ENCODE peak calls at places on chromosomes 6 and 20, in ten cellular contexts. One of them, this sample, is unnamed.

GRCh38 chr20:50100552-50100951 is 12.4 kb downstream of the UBE2V1 start:
- DNase-seq in hepatocyte: no peak
- DNase-seq in SK-N-SH: no peak
- DNase-seq in PC-3: no peak
- DNase-seq in B cell: no peak
- DNase-seq in epithelial cell of esophagus: no peak
- DNase-seq in GM13977: no peak
- DNase-seq in AG04450: no peak
- DNase-seq in natural killer cell: no peak
- DNase-seq in BJ: no peak
- DNase-seq in this sample: no peak

GRCh38 chr6:56904068-56904467 is 50.8 kb upstream of the BEND6 start:
- DNase-seq in hepatocyte: no peak
- DNase-seq in SK-N-SH: no peak
- DNase-seq in PC-3: peak
- DNase-seq in B cell: no peak
- DNase-seq in epithelial cell of esophagus: peak
- DNase-seq in GM13977: no peak
- DNase-seq in AG04450: no peak
- DNase-seq in natural killer cell: no peak
- DNase-seq in BJ: no peak
- DNase-seq in this sample: no peak

GRCh38 chr20:4141616-4142240 is 126.4 kb upstream of the RNF24 start:
- DNase-seq in hepatocyte: no peak
- DNase-seq in SK-N-SH: no peak
- DNase-seq in PC-3: no peak
- DNase-seq in B cell: no peak
- DNase-seq in epithelial cell of esophagus: no peak
- DNase-seq in GM13977: no peak
- DNase-seq in AG04450: no peak
- DNase-seq in natural killer cell: no peak
- DNase-seq in BJ: no peak
- DNase-seq in this sample: no peak

GRCh38 chr6:111230351-111231077 is 143.2 kb downstream of the SLC16A10 start:
- DNase-seq in hepatocyte: no peak
- DNase-seq in SK-N-SH: no peak
- DNase-seq in PC-3: no peak
- DNase-seq in B cell: no peak
- DNase-seq in epithelial cell of esophagus: peak
- DNase-seq in GM13977: no peak
- DNase-seq in AG04450: no peak
- DNase-seq in natural killer cell: no peak
- DNase-seq in BJ: peak
- DNase-seq in this sample: no peak

GRCh38 chr6:166499350-166500163 is 86.9 kb downstream of the RAMACL start:
- DNase-seq in hepatocyte: no peak
- DNase-seq in SK-N-SH: no peak
- DNase-seq in PC-3: no peak
- DNase-seq in B cell: no peak
- DNase-seq in epithelial cell of esophagus: no peak
- DNase-seq in GM13977: no peak
- DNase-seq in AG04450: no peak
- DNase-seq in natural killer cell: no peak
- DNase-seq in BJ: no peak
- DNase-seq in this sample: no peak

GRCh38 chr20:59560588-59561227 is 43.6 kb upstream of the PHACTR3 start:
- DNase-seq in hepatocyte: peak
- DNase-seq in SK-N-SH: peak
- DNase-seq in PC-3: peak
- DNase-seq in B cell: no peak
- DNase-seq in epithelial cell of esophagus: no peak
- DNase-seq in GM13977: peak
- DNase-seq in AG04450: no peak
- DNase-seq in natural killer cell: no peak
- DNase-seq in BJ: no peak
- DNase-seq in this sample: no peak

GRCh38 chr20:63829598-63829942 is 1.5 kb downstream of the ZBTB46 start:
- DNase-seq in hepatocyte: no peak
- DNase-seq in SK-N-SH: no peak
- DNase-seq in PC-3: no peak
- DNase-seq in B cell: no peak
- DNase-seq in epithelial cell of esophagus: no peak
- DNase-seq in GM13977: peak
- DNase-seq in AG04450: no peak
- DNase-seq in natural killer cell: no peak
- DNase-seq in BJ: no peak
- DNase-seq in this sample: no peak

GRCh38 chr6:157535354-157536217 is 154.6 kb downstream of the ZDHHC14 start:
- DNase-seq in hepatocyte: peak
- DNase-seq in SK-N-SH: no peak
- DNase-seq in PC-3: peak
- DNase-seq in B cell: no peak
- DNase-seq in epithelial cell of esophagus: peak
- DNase-seq in GM13977: peak
- DNase-seq in AG04450: no peak
- DNase-seq in natural killer cell: no peak
- DNase-seq in BJ: peak
- DNase-seq in this sample: no peak

GRCh38 chr20:62977613-62978558 is 25.4 kb downstream of the SLC17A9 start:
- DNase-seq in hepatocyte: no peak
- DNase-seq in SK-N-SH: peak
- DNase-seq in PC-3: peak
- DNase-seq in B cell: peak
- DNase-seq in epithelial cell of esophagus: no peak
- DNase-seq in GM13977: peak
- DNase-seq in AG04450: no peak
- DNase-seq in natural killer cell: peak
- DNase-seq in BJ: no peak
- DNase-seq in this sample: no peak

GRCh38 chr6:108622601-108623335 is 62.1 kb downstream of the FOXO3 start:
- DNase-seq in hepatocyte: peak
- DNase-seq in SK-N-SH: peak
- DNase-seq in PC-3: no peak
- DNase-seq in B cell: no peak
- DNase-seq in epithelial cell of esophagus: peak
- DNase-seq in GM13977: no peak
- DNase-seq in AG04450: peak
- DNase-seq in natural killer cell: no peak
- DNase-seq in BJ: peak
- DNase-seq in this sample: no peak

GRCh38 chr6:168715643-168716481 is 274.9 kb downstream of the SMOC2 start:
- DNase-seq in hepatocyte: no peak
- DNase-seq in SK-N-SH: no peak
- DNase-seq in PC-3: no peak
- DNase-seq in B cell: no peak
- DNase-seq in epithelial cell of esophagus: no peak
- DNase-seq in GM13977: no peak
- DNase-seq in AG04450: no peak
- DNase-seq in natural killer cell: no peak
- DNase-seq in BJ: no peak
- DNase-seq in this sample: no peak

GRCh38 chr6:10510592-10511367 is 10.4 kb upstream of the GCNT2 start:
- DNase-seq in hepatocyte: peak
- DNase-seq in SK-N-SH: peak
- DNase-seq in PC-3: peak
- DNase-seq in B cell: peak
- DNase-seq in epithelial cell of esophagus: peak
- DNase-seq in GM13977: peak
- DNase-seq in AG04450: no peak
- DNase-seq in natural killer cell: no peak
- DNase-seq in BJ: no peak
- DNase-seq in this sample: no peak

GRCh38 chr6:131213501-131213990 is 78.3 kb downstream of the AKAP7 start:
- DNase-seq in hepatocyte: no peak
- DNase-seq in SK-N-SH: no peak
- DNase-seq in PC-3: no peak
- DNase-seq in B cell: no peak
- DNase-seq in epithelial cell of esophagus: no peak
- DNase-seq in GM13977: no peak
- DNase-seq in AG04450: peak
- DNase-seq in natural killer cell: no peak
- DNase-seq in BJ: no peak
- DNase-seq in this sample: no peak

DNA sequence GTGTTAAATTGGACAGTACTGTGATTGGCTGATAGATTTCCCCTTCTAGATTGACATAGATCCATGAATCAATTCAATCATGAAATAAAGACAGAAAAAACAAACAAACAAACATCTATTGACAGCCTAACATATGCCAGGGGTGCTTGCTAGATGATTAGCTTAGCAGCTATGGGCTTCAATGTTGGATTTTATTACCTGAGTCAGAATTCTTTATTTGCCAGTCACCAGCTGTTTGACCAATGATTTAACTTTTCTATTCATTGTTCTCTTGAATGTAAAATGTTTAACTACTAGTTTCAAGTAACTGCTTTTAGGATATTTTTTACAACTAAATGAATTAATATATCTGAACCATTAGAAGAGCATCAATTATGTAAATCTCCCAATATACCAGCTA is 901.3 kb upstream of the CITED2 start:
- DNase-seq in hepatocyte: no peak
- DNase-seq in SK-N-SH: no peak
- DNase-seq in PC-3: peak
- DNase-seq in B cell: no peak
- DNase-seq in epithelial cell of esophagus: peak
- DNase-seq in GM13977: no peak
- DNase-seq in AG04450: no peak
- DNase-seq in natural killer cell: no peak
- DNase-seq in BJ: no peak
- DNase-seq in this sample: no peak
- TF ChIP-seq CTCF in hepatocyte: no peak
- TF ChIP-seq CTCF in SK-N-SH: no peak
- TF ChIP-seq CTCF in PC-3: no peak
- TF ChIP-seq CTCF in B cell: no peak
- TF ChIP-seq CTCF in epithelial cell of esophagus: no peak
- TF ChIP-seq CTCF in GM13977: no peak
- TF ChIP-seq CTCF in AG04450: no peak
- TF ChIP-seq CTCF in natural killer cell: no peak
- TF ChIP-seq CTCF in BJ: no peak
- TF ChIP-seq CTCF in this sample: no peak

GRCh38 chr6:33410050-33410710 is 634 bp upstream of the PHF1 start:
- DNase-seq in hepatocyte: peak
- DNase-seq in SK-N-SH: peak
- DNase-seq in PC-3: peak
- DNase-seq in B cell: peak
- DNase-seq in epithelial cell of esophagus: peak
- DNase-seq in GM13977: peak
- DNase-seq in AG04450: peak
- DNase-seq in natural killer cell: peak
- DNase-seq in BJ: peak
- DNase-seq in this sample: peak

GRCh38 chr6:33406161-33406560 is 4.7 kb upstream of the PHF1 start:
- DNase-seq in hepatocyte: no peak
- DNase-seq in SK-N-SH: no peak
- DNase-seq in PC-3: no peak
- DNase-seq in B cell: no peak
- DNase-seq in epithelial cell of esophagus: no peak
- DNase-seq in GM13977: no peak
- DNase-seq in AG04450: no peak
- DNase-seq in natural killer cell: no peak
- DNase-seq in BJ: no peak
- DNase-seq in this sample: no peak

GRCh38 chr6:33404884-33405283 is 5.9 kb upstream of the PHF1 start:
- DNase-seq in hepatocyte: no peak
- DNase-seq in SK-N-SH: no peak
- DNase-seq in PC-3: no peak
- DNase-seq in B cell: no peak
- DNase-seq in epithelial cell of esophagus: no peak
- DNase-seq in GM13977: no peak
- DNase-seq in AG04450: no peak
- DNase-seq in natural killer cell: no peak
- DNase-seq in BJ: no peak
- DNase-seq in this sample: no peak

GRCh38 chr6:33405541-33405940 is 5.3 kb upstream of the PHF1 start:
- DNase-seq in hepatocyte: no peak
- DNase-seq in SK-N-SH: no peak
- DNase-seq in PC-3: no peak
- DNase-seq in B cell: no peak
- DNase-seq in epithelial cell of esophagus: no peak
- DNase-seq in GM13977: no peak
- DNase-seq in AG04450: no peak
- DNase-seq in natural killer cell: no peak
- DNase-seq in BJ: no peak
- DNase-seq in this sample: no peak

GRCh38 chr6:33407132-33407718 is 3.6 kb upstream of the PHF1 start:
- DNase-seq in hepatocyte: no peak
- DNase-seq in SK-N-SH: no peak
- DNase-seq in PC-3: peak
- DNase-seq in B cell: no peak
- DNase-seq in epithelial cell of esophagus: peak
- DNase-seq in GM13977: no peak
- DNase-seq in AG04450: no peak
- DNase-seq in natural killer cell: no peak
- DNase-seq in BJ: no peak
- DNase-seq in this sample: no peak
- TF ChIP-seq CTCF in hepatocyte: peak
- TF ChIP-seq CTCF in SK-N-SH: peak
- TF ChIP-seq CTCF in PC-3: peak
- TF ChIP-seq CTCF in B cell: no peak
- TF ChIP-seq CTCF in epithelial cell of esophagus: peak
- TF ChIP-seq CTCF in GM13977: peak
- TF ChIP-seq CTCF in AG04450: peak
- TF ChIP-seq CTCF in natural killer cell: no peak
- TF ChIP-seq CTCF in BJ: peak
- TF ChIP-seq CTCF in this sample: no peak

GRCh38 chr6:44002591-44003344 is 124.5 kb downstream of the MRPL14 start:
- DNase-seq in hepatocyte: peak
- DNase-seq in SK-N-SH: peak
- DNase-seq in PC-3: no peak
- DNase-seq in B cell: no peak
- DNase-seq in epithelial cell of esophagus: peak
- DNase-seq in GM13977: peak
- DNase-seq in AG04450: no peak
- DNase-seq in natural killer cell: peak
- DNase-seq in BJ: no peak
- DNase-seq in this sample: peak
- TF ChIP-seq CTCF in hepatocyte: peak
- TF ChIP-seq CTCF in SK-N-SH: no peak
- TF ChIP-seq CTCF in PC-3: no peak
- TF ChIP-seq CTCF in B cell: no peak
- TF ChIP-seq CTCF in epithelial cell of esophagus: no peak
- TF ChIP-seq CTCF in GM13977: peak
- TF ChIP-seq CTCF in AG04450: peak
- TF ChIP-seq CTCF in natural killer cell: no peak
- TF ChIP-seq CTCF in BJ: peak
- TF ChIP-seq CTCF in this sample: no peak

DNA sequence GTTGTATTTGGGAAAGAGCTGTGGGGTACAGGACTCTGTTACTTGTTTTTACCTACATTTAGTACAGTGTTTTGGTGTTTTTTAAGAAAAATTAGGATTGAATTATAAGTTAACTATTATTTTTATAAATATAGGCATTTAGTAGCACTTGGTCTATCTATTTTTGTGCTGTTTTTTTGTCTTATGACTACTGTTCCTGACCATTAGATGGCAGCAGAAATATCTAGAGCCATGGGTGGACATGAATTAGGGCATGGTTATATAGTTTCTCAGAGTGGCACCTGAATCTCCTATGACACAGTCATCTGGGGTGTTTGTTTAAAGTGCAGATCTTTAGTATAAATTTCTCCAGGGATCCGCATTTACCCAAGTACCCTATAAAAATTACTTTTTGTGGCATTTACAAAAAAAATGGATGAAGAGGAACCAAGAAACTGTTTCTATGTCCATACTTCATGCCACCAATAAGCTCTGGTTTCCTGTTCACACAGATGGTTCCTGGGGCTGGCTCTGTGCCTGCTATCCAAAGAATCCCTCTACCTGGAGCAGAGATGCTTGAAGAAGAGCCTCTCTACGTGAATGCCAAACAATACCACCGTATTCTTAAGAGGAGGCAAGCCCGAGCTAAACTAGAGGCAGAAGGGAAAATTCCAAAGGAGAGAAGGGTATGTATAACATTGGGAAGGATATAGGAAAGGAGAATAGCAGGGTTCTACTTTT is 19.8 kb downstream of the NFYA start:
- DNase-seq in hepatocyte: no peak
- DNase-seq in SK-N-SH: peak
- DNase-seq in PC-3: peak
- DNase-seq in B cell: no peak
- DNase-seq in epithelial cell of esophagus: peak
- DNase-seq in GM13977: peak
- DNase-seq in AG04450: no peak
- DNase-seq in natural killer cell: no peak
- DNase-seq in BJ: no peak
- DNase-seq in this sample: no peak
- TF ChIP-seq CTCF in hepatocyte: peak
- TF ChIP-seq CTCF in SK-N-SH: peak
- TF ChIP-seq CTCF in PC-3: peak
- TF ChIP-seq CTCF in B cell: peak
- TF ChIP-seq CTCF in epithelial cell of esophagus: peak
- TF ChIP-seq CTCF in GM13977: peak
- TF ChIP-seq CTCF in AG04450: peak
- TF ChIP-seq CTCF in natural killer cell: peak
- TF ChIP-seq CTCF in BJ: peak
- TF ChIP-seq CTCF in this sample: no peak